ENCODE peak calls at places on chromosomes 3 and 15, in four cellular contexts. T, V, Y and R are unnamed samples.

GRCh38 chr15:88894348-88894818 is 961 bp downstream of the HAPLN3 start:
- DNase-seq in T (no peak), V (peak), Y (peak), R (peak)

GRCh38 chr15:33618300-33618699 is 307.5 kb downstream of the RYR3 start:
- DNase-seq in T (no peak), V (no peak), Y (no peak), R (no peak)

GRCh38 chr3:27079427-27080105 is 289.6 kb downstream of the NEK10 start:
- DNase-seq in T (no peak), V (no peak), Y (no peak), R (no peak)

GRCh38 chr3:58078610-58079009 is 70.4 kb downstream of the FLNB start:
- DNase-seq in T (no peak), V (no peak), Y (no peak), R (peak)

GRCh38 chr15:63915888-63916731 is 82.4 kb upstream of the HERC1 start:
- DNase-seq in T (no peak), V (no peak), Y (peak), R (peak)

GRCh38 chr15:93253656-93254055 is 164.6 kb upstream of the RGMA start:
- DNase-seq in T (no peak), V (no peak), Y (no peak), R (no peak)

GRCh38 chr3:192835818-192836468 is 81.7 kb downstream of the MB21D2 start:
- DNase-seq in T (no peak), V (no peak), Y (peak), R (no peak)

GRCh38 chr3:101643861-101644613 is 32.9 kb downstream of the ZBTB11 start:
- DNase-seq in T (no peak), V (no peak), Y (peak), R (no peak)

GRCh38 chr3:88369337-88369736 is 219.6 kb downstream of the C3orf38 start:
- DNase-seq in T (no peak), V (no peak), Y (no peak), R (no peak)

GRCh38 chr3:89558711-89559110 is 451.3 kb downstream of the EPHA3 start:
- DNase-seq in T (no peak), V (no peak), Y (no peak), R (no peak)

GRCh38 chr3:99498544-99499234 is 139.7 kb upstream of the COL8A1 start:
- DNase-seq in T (no peak), V (no peak), Y (no peak), R (no peak)

GRCh38 chr15:74794970-74795349 is 13.1 kb downstream of the CSK start:
- DNase-seq in T (no peak), V (no peak), Y (no peak), R (no peak)

GRCh38 chr3:187518616-187519015 is 150.4 kb downstream of the RTP4 start:
- DNase-seq in T (no peak), V (no peak), Y (no peak), R (no peak)

GRCh38 chr15:43086551-43086950 is 19.3 kb downstream of the UBR1 start:
- DNase-seq in T (no peak), V (no peak), Y (no peak), R (no peak)

GRCh38 chr15:50066202-50066601 is 52.8 kb downstream of the ATP8B4 start:
- DNase-seq in T (no peak), V (no peak), Y (no peak), R (no peak)

GRCh38 chr3:196995646-196996355 is 27.2 kb upstream of the PIGZ start:
- DNase-seq in T (no peak), V (no peak), Y (no peak), R (no peak)

GRCh38 chr3:72659609-72660008 is 188.6 kb downstream of the SHQ1 start:
- DNase-seq in T (no peak), V (no peak), Y (no peak), R (no peak)

GRCh38 chr3:54846085-54846484 is 81.8 kb downstream of the LRTM1 start:
- DNase-seq in T (no peak), V (no peak), Y (no peak), R (no peak)

GRCh38 chr3:175346573-175347356 is 487.6 kb downstream of the NAALADL2 start:
- DNase-seq in T (peak), V (no peak), Y (peak), R (peak)

GRCh38 chr3:44825264-44825925 is 36.3 kb upstream of the TMEM42 start:
- DNase-seq in T (no peak), V (no peak), Y (no peak), R (no peak)

GRCh38 chr3:129913618-129914017 is 20.1 kb upstream of the TMCC1 start:
- DNase-seq in T (no peak), V (no peak), Y (no peak), R (no peak)

GRCh38 chr3:7733933-7734332 is 767.7 kb upstream of the LMCD1 start:
- DNase-seq in T (no peak), V (no peak), Y (no peak), R (no peak)

GRCh38 chr15:58641660-58642059 is 107.8 kb downstream of the ADAM10 start:
- DNase-seq in T (no peak), V (no peak), Y (no peak), R (no peak)

GRCh38 chr3:11154953-11155325 is 646 bp downstream of the HRH1 start:
- DNase-seq in T (no peak), V (peak), Y (peak), R (no peak)

GRCh38 chr3:195372220-195372619 is 70.6 kb downstream of the ACAP2 start:
- DNase-seq in T (no peak), V (no peak), Y (no peak), R (no peak)

GRCh38 chr3:44033123-44033522 is 208.6 kb upstream of the TOPAZ1 start:
- DNase-seq in T (no peak), V (no peak), Y (no peak), R (peak)

GRCh38 chr15:38683382-38684242 is 119.0 kb upstream of the RASGRP1 start:
- DNase-seq in T (no peak), V (no peak), Y (peak), R (peak)

GRCh38 chr15:25342629-25343028 is 96.2 kb downstream of the UBE3A start:
- DNase-seq in T (no peak), V (no peak), Y (no peak), R (no peak)

GRCh38 chr15:39468828-39469227 is 112.1 kb upstream of the THBS1 start:
- DNase-seq in T (no peak), V (no peak), Y (no peak), R (no peak)

GRCh38 chr3:177194319-177194718 is 3.0 kb downstream of the TBL1XR1 start:
- DNase-seq in T (no peak), V (no peak), Y (no peak), R (no peak)

GRCh38 chr3:177545964-177546363 is 348.7 kb upstream of the TBL1XR1 start:
- DNase-seq in T (no peak), V (no peak), Y (no peak), R (no peak)

DNA sequence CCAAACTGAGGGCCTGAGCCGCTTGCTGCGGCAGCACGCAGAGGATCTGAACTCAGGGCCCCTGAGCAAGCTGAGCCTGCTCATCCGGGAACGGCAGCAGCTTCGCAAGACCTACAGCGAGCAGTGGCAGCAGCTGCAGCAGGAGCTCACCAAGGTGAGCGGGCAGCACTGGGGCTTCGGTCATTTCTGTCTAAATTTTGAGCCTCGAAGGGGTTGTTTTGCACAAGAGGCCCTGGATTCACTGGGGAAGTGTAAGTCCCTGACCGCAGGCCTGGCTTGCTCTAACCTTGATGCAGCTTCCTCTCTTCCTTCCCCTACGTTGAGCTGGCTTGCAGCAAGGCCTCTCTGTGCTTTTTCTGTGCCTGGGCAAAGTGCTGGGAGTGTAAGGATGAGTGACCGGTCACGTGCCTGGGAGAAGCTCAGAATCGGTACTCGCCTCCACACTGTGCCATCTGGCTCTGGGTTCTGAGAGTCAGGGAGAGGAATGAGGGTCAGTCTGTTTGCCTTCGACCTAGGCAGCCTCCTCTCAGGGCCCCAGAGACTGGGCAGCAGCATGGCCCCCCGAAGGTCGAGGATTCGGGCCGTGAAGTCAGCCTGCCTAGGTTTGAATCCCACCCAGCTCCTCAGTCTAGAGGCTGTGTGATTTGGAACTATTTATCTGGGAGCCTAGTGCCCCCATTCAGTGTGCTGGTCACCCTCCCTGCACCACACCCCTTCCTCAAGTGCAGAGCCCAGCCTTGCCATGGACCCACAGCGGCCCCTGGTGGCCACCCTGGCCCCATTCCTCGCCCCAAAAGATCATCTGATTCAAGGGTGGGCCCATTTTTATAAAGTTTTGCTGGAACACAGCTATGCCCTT is 1.4 kb downstream of the FES start:
- DNase-seq in T (no peak), V (peak), Y (peak), R (peak)
- TF ChIP-seq POLR2A in T (no peak), V (no peak), Y (no peak), R (no peak)

GRCh38 chr3:169289303-169289702 is 374.2 kb downstream of the MECOM start:
- DNase-seq in T (no peak), V (no peak), Y (no peak), R (peak)

GRCh38 chr3:169288548-169288947 is 375.0 kb downstream of the MECOM start:
- DNase-seq in T (no peak), V (no peak), Y (no peak), R (no peak)

GRCh38 chr3:169285057-169285990 is 378.2 kb downstream of the MECOM start:
- DNase-seq in T (no peak), V (no peak), Y (no peak), R (no peak)

GRCh38 chr3:169286214-169286613 is 377.3 kb downstream of the MECOM start:
- DNase-seq in T (no peak), V (no peak), Y (no peak), R (no peak)

DNA sequence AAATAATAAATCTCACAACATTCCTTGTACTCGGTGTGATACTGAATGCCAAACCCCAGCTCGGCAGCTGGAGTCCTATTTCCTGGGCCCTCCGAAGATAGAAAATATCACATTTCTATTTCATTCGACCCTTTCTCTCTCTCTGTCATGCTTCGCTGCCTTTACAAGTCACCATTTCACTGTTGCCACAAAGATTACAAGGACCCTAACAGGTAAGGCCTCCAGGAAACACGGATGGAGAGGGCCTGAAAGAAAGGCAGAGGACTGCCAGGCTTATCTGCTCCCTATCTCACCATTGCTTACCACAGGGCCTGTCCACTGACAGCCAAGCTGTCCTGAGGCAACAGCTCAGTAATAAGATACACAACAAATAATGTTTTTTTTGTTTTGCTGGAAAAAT is 376.5 kb downstream of the MECOM start:
- DNase-seq in T (no peak), V (no peak), Y (no peak), R (peak)
- H3K27ac ChIP-seq in T (no peak), V (peak), Y (no peak), R (peak)

GRCh38 chr15:23869391-23869790 is 182.3 kb upstream of the NDN start:
- DNase-seq in T (no peak), V (peak), Y (peak), R (peak)
- H3K4me3 ChIP-seq in T (no peak), V (peak), Y (no peak), R (no peak)

DNA sequence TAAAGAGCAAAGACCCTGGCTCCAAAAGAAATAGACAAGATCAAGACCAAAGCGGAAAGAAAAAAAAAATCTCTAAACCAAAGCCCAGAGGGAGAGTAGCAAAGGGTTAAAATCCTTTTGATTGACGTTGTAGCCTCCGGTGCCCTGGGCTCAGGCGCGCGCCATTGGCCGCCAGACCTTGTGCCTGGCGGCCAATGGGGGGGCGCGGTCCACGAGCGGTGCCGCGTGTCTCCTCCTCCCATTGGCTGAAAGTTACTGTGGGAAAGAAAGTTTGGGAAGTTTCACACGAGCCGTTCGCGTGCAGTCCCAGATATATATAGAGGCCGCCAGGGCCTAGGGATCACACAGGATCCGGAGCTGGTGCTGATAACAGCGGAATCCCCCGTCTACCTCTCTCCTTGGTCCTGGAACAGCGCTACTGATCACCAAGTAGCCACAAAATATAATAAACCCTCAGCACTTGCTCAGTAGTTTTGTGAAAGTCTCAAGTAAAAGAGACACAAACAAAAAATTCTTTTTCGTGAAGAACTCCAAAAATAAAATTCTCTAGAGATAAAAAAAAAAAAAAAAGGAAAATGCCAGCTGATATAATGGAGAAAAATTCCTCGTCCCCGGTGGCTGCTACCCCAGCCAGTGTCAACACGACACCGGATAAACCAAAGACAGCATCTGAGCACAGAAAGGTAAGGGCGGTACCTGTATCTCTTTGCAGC is at the start of gene HES1:
- DNase-seq in T (peak), V (peak), Y (peak), R (peak)
- TF ChIP-seq POLR2A in T (peak), V (peak), Y (peak), R (peak)

GRCh38 chr3:128858167-128858566 is 21.3 kb upstream of the ACAD9 start:
- DNase-seq in T (no peak), V (no peak), Y (no peak), R (no peak)
- H3K27ac ChIP-seq in T (no peak), V (no peak), Y (no peak), R (no peak)

GRCh38 chr3:122921791-122922651 is 105.5 kb downstream of the SEMA5B start:
- DNase-seq in T (no peak), V (peak), Y (no peak), R (peak)
- H3K4me3 ChIP-seq in T (no peak), V (peak), Y (no peak), R (no peak)

GRCh38 chr3:71309886-71310285 is 273.6 kb downstream of the FOXP1 start:
- DNase-seq in T (no peak), V (no peak), Y (no peak), R (no peak)
- TF ChIP-seq POLR2A in T (no peak), V (no peak), Y (no peak), R (no peak)

GRCh38 chr3:171812811-171813210 is 2.5 kb upstream of the PLD1 start:
- DNase-seq in T (no peak), V (no peak), Y (no peak), R (no peak)

GRCh38 chr3:171813897-171814460 is 3.7 kb upstream of the PLD1 start:
- DNase-seq in T (peak), V (no peak), Y (no peak), R (no peak)

GRCh38 chr3:171813278-171813896 is 3.1 kb upstream of the PLD1 start:
- DNase-seq in T (no peak), V (no peak), Y (no peak), R (no peak)

GRCh38 chr3:171817074-171817748 is 6.9 kb upstream of the PLD1 start:
- DNase-seq in T (no peak), V (no peak), Y (no peak), R (no peak)

DNA sequence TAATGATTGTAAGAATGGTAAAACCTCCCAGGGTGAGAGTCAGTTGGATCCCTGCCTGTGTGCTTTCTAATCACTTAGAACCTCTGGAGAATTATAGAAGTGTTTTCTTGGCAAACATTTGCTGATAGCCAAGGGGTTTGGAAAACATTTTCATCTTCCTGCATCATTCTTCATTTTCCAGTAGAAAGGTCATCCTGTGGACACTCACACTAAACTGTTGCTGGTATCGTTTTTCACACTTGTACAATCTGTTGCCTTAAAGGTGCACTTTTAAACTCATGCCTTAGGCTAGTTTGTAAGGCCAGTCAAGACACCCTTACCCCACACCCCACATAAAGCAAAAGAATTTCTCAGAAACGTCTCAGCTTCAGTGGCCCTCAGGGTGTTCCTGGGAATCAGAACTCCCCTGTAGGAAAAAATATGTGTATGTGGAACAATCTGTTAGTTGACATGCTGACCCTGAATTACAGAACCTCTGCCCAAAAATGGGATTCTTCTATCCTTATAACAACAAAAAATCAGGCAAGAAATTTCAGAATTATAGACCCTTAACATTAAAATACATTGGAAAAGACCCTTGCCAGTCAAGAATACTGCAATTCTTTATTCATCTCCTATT is 5.8 kb upstream of the PLD1 start:
- DNase-seq in T (no peak), V (no peak), Y (no peak), R (no peak)
- H3K27ac ChIP-seq in T (no peak), V (no peak), Y (no peak), R (no peak)

GRCh38 chr3:162492446-162493081 is 996.0 kb downstream of the OTOL1 start:
- DNase-seq in T (no peak), V (no peak), Y (no peak), R (no peak)
- H3K4me3 ChIP-seq in T (no peak), V (no peak), Y (no peak), R (no peak)